ENCODE peak calls at places on chromosomes 4 and X, in six cellular contexts. I, B, R, V, C and X are unnamed samples.
A peak's percentile ranks its signal among the peaks of the same experiment; 100 is the strongest.

GRCh38 chr4:20529681-20530080 is 170.6 kb upstream of the PACRGL start:
- DNase-seq in R (no peak), V (no peak), I (no peak), B (peak; percentile 53), C (no peak), X (no peak)

GRCh38 chr4:30950737-30951136 is 230.6 kb downstream of the PCDH7 start:
- DNase-seq in V (no peak), B (no peak), R (no peak), C (no peak), I (no peak), X (no peak)

GRCh38 chr4:186669159-186669720 is 54.4 kb downstream of the FAT1 start:
- DNase-seq in B (peak; percentile 81), R (no peak), I (peak; percentile 61), C (no peak), V (peak; percentile 78), X (no peak)

GRCh38 chr4:185020293-185020808 is 2.1 kb downstream of the HELT start:
- DNase-seq in V (peak; percentile 27), C (peak; percentile 26), I (peak; percentile 74), B (no peak), R (no peak), X (no peak)

GRCh38 chrX:7294483-7294882 is 146.5 kb upstream of the PUDP start:
- DNase-seq in R (no peak), V (no peak), B (no peak), C (no peak), I (no peak), X (no peak)

GRCh38 chr4:2257361-2258001 is 4.4 kb downstream of the MXD4 start:
- DNase-seq in R (peak; percentile 43), C (peak; percentile 2), I (peak; percentile 9), V (no peak), B (no peak), X (peak; percentile 1)

GRCh38 chr4:141215972-141216761 is 4.5 kb upstream of the ZNF330 start:
- DNase-seq in I (no peak), R (no peak), C (no peak), B (no peak), V (no peak), X (no peak)

GRCh38 chrX:3468031-3468430 is 121.6 kb upstream of the MXRA5 start:
- DNase-seq in C (no peak), I (no peak), R (no peak), B (no peak), V (no peak), X (no peak)

GRCh38 chrX:151974336-151975227 is at the start of gene GABRE:
- DNase-seq in C (peak; percentile 18), I (peak; percentile 36), B (no peak), R (peak; percentile 73), V (peak; percentile 50), X (peak; percentile 77)

GRCh38 chr4:40333921-40334352 is 1.2 kb upstream of the CHRNA9 start:
- DNase-seq in C (no peak), R (no peak), V (peak; percentile 80), I (no peak), B (peak; percentile 84), X (no peak)

GRCh38 chr4:179624768-179625181 is 2182.5 kb upstream of the AGA start:
- DNase-seq in R (no peak), V (peak; percentile 80), I (no peak), C (no peak), B (peak; percentile 74), X (no peak)

GRCh38 chrX:122219735-122220134 is 964.3 kb upstream of the GRIA3 start:
- DNase-seq in B (no peak), V (no peak), R (no peak), C (no peak), I (no peak), X (no peak)

GRCh38 chr4:73223258-73223651 is 35.3 kb downstream of the ANKRD17 start:
- DNase-seq in C (no peak), B (no peak), R (no peak), I (no peak), V (no peak), X (no peak)

GRCh38 chr4:187139116-187139515 is 415.5 kb upstream of the FAT1 start:
- DNase-seq in B (no peak), C (no peak), R (no peak), I (no peak), V (no peak), X (no peak)

GRCh38 chrX:29397506-29397905 is 810.3 kb downstream of the IL1RAPL1 start:
- DNase-seq in B (peak; percentile 49), R (no peak), V (peak; percentile 76), C (no peak), I (no peak), X (no peak)

GRCh38 chrX:24468245-24468644 is 3.2 kb downstream of the PDK3 start:
- DNase-seq in V (no peak), C (no peak), I (no peak), B (no peak), R (no peak), X (no peak)

GRCh38 chr4:109873791-109874514 is 26.0 kb downstream of the LRIT3 start:
- DNase-seq in V (no peak), C (no peak), B (peak; percentile 69), I (no peak), R (no peak), X (no peak)

GRCh38 chrX:132331000-132331399 is 111.8 kb upstream of the RAP2C start:
- DNase-seq in C (no peak), B (no peak), I (no peak), V (no peak), R (no peak), X (no peak)

GRCh38 chrX:53481816-53482485 is 47.8 kb upstream of the HSD17B10 start:
- DNase-seq in B (peak; percentile 69), C (peak; percentile 47), V (peak; percentile 61), R (peak; percentile 78), I (peak; percentile 57), X (peak; percentile 26)

GRCh38 chr4:147760695-147761094 is 28.8 kb downstream of the ARHGAP10 start:
- DNase-seq in B (no peak), V (no peak), R (no peak), I (no peak), C (no peak), X (no peak)

GRCh38 chrX:10526442-10526841 is 93.9 kb downstream of the MID1 start:
- DNase-seq in V (no peak), I (no peak), R (no peak), B (peak; percentile 70), C (no peak), X (no peak)

GRCh38 chr4:791866-792630 is 33.9 kb downstream of the CPLX1 start:
- DNase-seq in I (peak; percentile 69), R (peak; percentile 63), V (no peak), C (no peak), B (no peak), X (peak; percentile 58)
- TF ChIP-seq CTCF in I (no peak), R (no peak), V (no peak), C (no peak), B (no peak), X (no peak)

GRCh38 chr4:123093247-123093646 is 170.8 kb upstream of the NUDT6 start:
- DNase-seq in I (no peak), V (no peak), R (no peak), B (no peak), C (no peak), X (no peak)
- TF ChIP-seq CTCF in I (no peak), V (no peak), R (no peak), B (no peak), C (no peak), X (no peak)

DNA sequence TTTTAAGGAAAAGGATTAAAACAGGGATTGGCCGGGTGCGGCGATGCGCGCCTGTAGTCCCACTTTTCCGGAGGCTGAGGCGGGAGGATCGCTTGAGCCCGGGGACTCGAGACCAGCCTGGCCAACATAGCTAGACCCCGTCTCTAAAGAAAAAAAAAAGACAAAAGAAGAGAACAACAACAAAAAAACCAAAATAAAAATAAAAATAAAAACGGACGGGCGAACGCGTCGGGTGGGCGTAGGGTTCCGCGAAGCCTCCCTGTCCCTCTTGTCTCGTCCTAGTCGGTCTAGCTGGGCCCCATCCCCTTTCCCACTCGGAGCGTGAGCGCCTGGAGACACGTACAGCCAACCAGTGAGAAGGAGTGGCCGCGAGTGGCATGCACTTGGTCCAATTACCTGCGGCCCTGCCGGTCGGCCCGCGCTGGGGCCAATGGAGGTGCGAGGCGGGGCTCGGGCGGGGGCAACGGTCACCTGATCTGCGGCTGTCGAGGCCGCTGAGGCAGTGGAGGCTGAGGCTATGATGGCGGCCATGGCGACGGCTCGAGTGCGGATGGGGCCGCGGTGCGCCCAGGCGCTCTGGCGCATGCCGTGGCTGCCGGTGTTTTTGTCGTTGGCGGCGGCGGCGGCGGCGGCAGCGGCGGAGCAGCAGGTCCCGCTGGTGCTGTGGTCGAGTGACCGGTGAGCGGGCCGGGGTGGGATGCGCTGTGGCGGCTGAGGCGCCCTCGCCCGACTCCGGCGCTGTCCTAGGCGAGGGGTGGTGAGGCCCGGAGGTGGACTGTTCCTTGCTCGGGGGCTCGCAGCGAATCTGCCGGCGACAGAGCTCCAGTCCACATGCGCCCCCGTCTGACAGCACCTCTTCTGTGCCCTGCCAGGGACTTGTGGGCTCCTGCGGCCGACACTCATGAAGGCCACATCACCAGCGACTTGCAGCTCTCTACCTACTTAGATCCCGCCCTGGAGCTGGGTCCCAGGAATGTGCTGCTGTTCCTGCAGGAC is at the start of gene ATP6AP1:
- DNase-seq in C (peak; percentile 82), V (peak; percentile 94), I (peak; percentile 83), R (peak; percentile 96), B (peak; percentile 94), X (peak; percentile 90)
- TF ChIP-seq CTCF in C (no peak), V (no peak), I (no peak), R (no peak), B (no peak), X (no peak)

GRCh38 chrX:150150780-150151125 is 212.4 kb upstream of the MAMLD1 start:
- DNase-seq in I (no peak), R (no peak), C (no peak), V (no peak), B (no peak), X (no peak)

GRCh38 chrX:150150081-150150779 is 211.9 kb upstream of the EOLA2 start:
- DNase-seq in C (no peak), I (no peak), V (no peak), B (no peak), R (no peak), X (no peak)

GRCh38 chrX:150148749-150149672 is 210.7 kb upstream of the EOLA2 start:
- DNase-seq in B (no peak), V (peak; percentile 36), R (no peak), C (no peak), I (no peak), X (no peak)

GRCh38 chrX:150143721-150144440 is 205.6 kb upstream of the EOLA2 start:
- DNase-seq in I (no peak), V (no peak), C (no peak), R (no peak), B (no peak), X (no peak)

DNA sequence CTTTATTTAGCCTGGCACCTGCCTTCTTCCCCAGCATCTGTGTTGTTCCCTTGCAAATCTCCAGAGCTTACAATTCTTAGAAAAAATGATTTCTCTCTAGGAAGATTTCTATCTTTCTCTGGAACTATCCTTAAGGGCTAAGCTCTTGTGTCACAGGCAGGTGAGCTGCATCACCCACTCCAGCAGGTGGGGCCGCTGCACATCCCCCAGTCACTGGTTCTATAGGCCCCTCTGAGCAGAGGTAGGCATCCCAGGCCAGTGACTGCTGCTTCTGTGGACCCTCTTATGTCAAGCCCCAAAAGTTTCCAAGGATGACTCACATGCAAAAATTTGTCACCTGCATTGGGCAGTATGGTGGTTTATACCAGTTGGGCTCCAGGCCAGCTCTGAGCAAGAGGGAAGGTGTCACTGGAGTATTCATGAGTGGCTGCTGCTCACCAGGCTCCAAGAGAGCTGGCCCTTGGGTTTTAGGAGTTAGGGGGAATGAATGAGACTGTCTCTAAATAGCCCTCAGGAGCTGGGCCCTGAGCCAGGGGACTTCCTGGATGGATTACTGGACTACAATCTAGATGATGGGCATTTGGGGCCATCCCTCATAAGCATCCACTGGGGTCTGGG is 208.1 kb upstream of the EOLA2 start:
- DNase-seq in I (peak; percentile 34), B (no peak), V (no peak), C (no peak), R (no peak), X (no peak)
- TF ChIP-seq CTCF in I (no peak), B (no peak), V (no peak), C (no peak), R (no peak), X (no peak)